ENCODE peak calls at places on chromosomes 2 and 18, in four cellular contexts. One of them, this sample, is unnamed. For H3K36me3, the result is how much of the 10 kb centered on the place peaks cover.

GRCh38 chr2:143736904-143737303 is 607.7 kb downstream of the ARHGAP15 start:
- DNase-seq in HepG2: no peak
- DNase-seq in endothelial cell of umbilical vein: no peak
- DNase-seq in adipocyte: no peak
- DNase-seq in this sample: no peak

GRCh38 chr2:112714836-112715631 is 5.8 kb upstream of the NT5DC4 start:
- DNase-seq in HepG2: no peak
- DNase-seq in endothelial cell of umbilical vein: no peak
- DNase-seq in adipocyte: peak
- DNase-seq in this sample: peak

GRCh38 chr2:72993147-72993546 is 75.8 kb downstream of the EMX1 start:
- DNase-seq in HepG2: peak
- DNase-seq in endothelial cell of umbilical vein: peak
- DNase-seq in adipocyte: peak
- DNase-seq in this sample: no peak

GRCh38 chr2:86274265-86274917 is 63.0 kb downstream of the REEP1 start:
- DNase-seq in HepG2: no peak
- DNase-seq in endothelial cell of umbilical vein: peak
- DNase-seq in adipocyte: no peak
- DNase-seq in this sample: no peak

GRCh38 chr18:74633652-74634352 is 36.1 kb downstream of the ZNF407 start:
- DNase-seq in HepG2: no peak
- DNase-seq in endothelial cell of umbilical vein: no peak
- DNase-seq in adipocyte: no peak
- DNase-seq in this sample: no peak

GRCh38 chr2:68318686-68319396 is 908 bp downstream of the CNRIP1 start:
- DNase-seq in HepG2: no peak
- DNase-seq in endothelial cell of umbilical vein: peak
- DNase-seq in adipocyte: peak
- DNase-seq in this sample: peak

GRCh38 chr2:16301961-16302360 is 361.6 kb downstream of the MYCN start:
- DNase-seq in HepG2: no peak
- DNase-seq in endothelial cell of umbilical vein: no peak
- DNase-seq in adipocyte: no peak
- DNase-seq in this sample: no peak

GRCh38 chr2:101234169-101234938 is 18.3 kb upstream of the CNOT11 start:
- DNase-seq in HepG2: peak
- DNase-seq in endothelial cell of umbilical vein: no peak
- DNase-seq in adipocyte: no peak
- DNase-seq in this sample: no peak

GRCh38 chr2:176581557-176582150 is 312.4 kb downstream of the MTX2 start:
- DNase-seq in HepG2: no peak
- DNase-seq in endothelial cell of umbilical vein: no peak
- DNase-seq in adipocyte: no peak
- DNase-seq in this sample: no peak

GRCh38 chr2:124024491-124025348 is at the start of gene CNTNAP5:
- DNase-seq in HepG2: no peak
- DNase-seq in endothelial cell of umbilical vein: no peak
- DNase-seq in adipocyte: peak
- DNase-seq in this sample: peak

GRCh38 chr2:132037527-132038178 is 124.1 kb downstream of the ANKRD30BL start:
- DNase-seq in HepG2: no peak
- DNase-seq in endothelial cell of umbilical vein: peak
- DNase-seq in adipocyte: peak
- DNase-seq in this sample: peak

GRCh38 chr18:59624384-59624760 is 72.9 kb downstream of the CCBE1 start:
- DNase-seq in HepG2: no peak
- DNase-seq in endothelial cell of umbilical vein: no peak
- DNase-seq in adipocyte: no peak
- DNase-seq in this sample: no peak

GRCh38 chr2:24272161-24272802 is 88.1 kb downstream of the ITSN2 start:
- DNase-seq in HepG2: no peak
- DNase-seq in endothelial cell of umbilical vein: peak
- DNase-seq in adipocyte: no peak
- DNase-seq in this sample: no peak

GRCh38 chr18:30814446-30814845 is 228.1 kb downstream of the DSC3 start:
- DNase-seq in HepG2: no peak
- DNase-seq in endothelial cell of umbilical vein: peak
- DNase-seq in adipocyte: no peak
- DNase-seq in this sample: no peak

GRCh38 chr2:168244318-168244717 is 3.1 kb downstream of the STK39 start:
- DNase-seq in HepG2: peak
- DNase-seq in endothelial cell of umbilical vein: no peak
- DNase-seq in adipocyte: peak
- DNase-seq in this sample: no peak

GRCh38 chr2:42792087-42792582 is 248 bp downstream of the HAAO start:
- DNase-seq in HepG2: no peak
- DNase-seq in endothelial cell of umbilical vein: no peak
- DNase-seq in adipocyte: no peak
- DNase-seq in this sample: no peak

GRCh38 chr2:127052068-127052770 is 54.7 kb downstream of the BIN1 start:
- DNase-seq in HepG2: no peak
- DNase-seq in endothelial cell of umbilical vein: no peak
- DNase-seq in adipocyte: no peak
- DNase-seq in this sample: no peak

GRCh38 chr2:216389565-216389964 is 17.3 kb upstream of the MARCHF4 start:
- DNase-seq in HepG2: no peak
- DNase-seq in endothelial cell of umbilical vein: no peak
- DNase-seq in adipocyte: peak
- DNase-seq in this sample: no peak

GRCh38 chr2:102558463-102558862 is 60.9 kb upstream of the SLC9A2 start:
- DNase-seq in HepG2: no peak
- DNase-seq in endothelial cell of umbilical vein: no peak
- DNase-seq in adipocyte: no peak
- DNase-seq in this sample: no peak

GRCh38 chr2:27369471-27370025 is 590 bp downstream of the EIF2B4 start:
- DNase-seq in HepG2: no peak
- DNase-seq in endothelial cell of umbilical vein: no peak
- DNase-seq in adipocyte: no peak
- DNase-seq in this sample: peak

GRCh38 chr2:169005080-169005598 is 26.0 kb downstream of the ABCB11 start:
- DNase-seq in HepG2: no peak
- DNase-seq in endothelial cell of umbilical vein: no peak
- DNase-seq in adipocyte: no peak
- DNase-seq in this sample: no peak

GRCh38 chr2:239856620-239857285 is 168.4 kb downstream of the NDUFA10 start:
- DNase-seq in HepG2: no peak
- DNase-seq in endothelial cell of umbilical vein: no peak
- DNase-seq in adipocyte: no peak
- DNase-seq in this sample: no peak

GRCh38 chr18:68429809-68430208 is 285.1 kb downstream of the TMX3 start:
- DNase-seq in HepG2: no peak
- DNase-seq in endothelial cell of umbilical vein: peak
- DNase-seq in adipocyte: peak
- DNase-seq in this sample: no peak

GRCh38 chr18:13464432-13465125 is 246.0 kb downstream of the LDLRAD4 start:
- DNase-seq in HepG2: no peak
- DNase-seq in endothelial cell of umbilical vein: peak
- DNase-seq in adipocyte: no peak
- DNase-seq in this sample: peak

GRCh38 chr2:106107509-106108131 is 86.5 kb downstream of the UXS1 start:
- DNase-seq in HepG2: no peak
- DNase-seq in endothelial cell of umbilical vein: no peak
- DNase-seq in adipocyte: peak
- DNase-seq in this sample: no peak

GRCh38 chr2:149077861-149078260 is 39.4 kb downstream of the LYPD6B start:
- DNase-seq in HepG2: no peak
- DNase-seq in endothelial cell of umbilical vein: no peak
- DNase-seq in adipocyte: no peak
- DNase-seq in this sample: no peak

GRCh38 chr2:149080104-149080503 is 41.6 kb downstream of the LYPD6B start:
- DNase-seq in HepG2: no peak
- DNase-seq in endothelial cell of umbilical vein: no peak
- DNase-seq in adipocyte: no peak
- DNase-seq in this sample: no peak

GRCh38 chr2:149075065-149075464 is 36.6 kb downstream of the LYPD6B start:
- DNase-seq in HepG2: no peak
- DNase-seq in endothelial cell of umbilical vein: no peak
- DNase-seq in adipocyte: no peak
- DNase-seq in this sample: no peak

GRCh38 chr2:149076863-149077412 is 38.4 kb downstream of the LYPD6B start:
- DNase-seq in HepG2: no peak
- DNase-seq in endothelial cell of umbilical vein: no peak
- DNase-seq in adipocyte: peak
- DNase-seq in this sample: no peak

DNA sequence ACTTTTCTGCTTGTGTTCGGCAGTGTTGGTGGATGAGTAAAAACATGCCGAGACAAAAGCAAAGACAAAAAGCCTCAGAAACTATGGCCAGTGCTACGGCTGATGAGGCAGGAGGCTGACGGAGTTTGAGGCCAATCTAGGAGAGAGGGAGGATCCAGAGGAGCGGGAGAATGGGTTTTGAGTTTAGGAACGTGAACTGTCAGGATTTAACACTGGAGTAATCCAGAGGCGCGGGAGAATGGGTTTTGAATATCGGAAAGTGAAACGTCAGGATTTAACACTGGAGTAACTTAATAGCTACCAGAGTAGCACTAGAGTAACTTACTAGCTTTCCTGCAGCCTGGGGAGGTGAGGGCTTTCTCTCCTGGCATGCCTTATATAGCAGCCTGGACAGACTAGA is 37.4 kb downstream of the LYPD6B start:
- DNase-seq in HepG2: no peak
- DNase-seq in endothelial cell of umbilical vein: no peak
- DNase-seq in adipocyte: peak
- DNase-seq in this sample: no peak
- H3K4me3 ChIP-seq in HepG2: no peak
- H3K4me3 ChIP-seq in endothelial cell of umbilical vein: no peak
- H3K4me3 ChIP-seq in adipocyte: peak
- H3K4me3 ChIP-seq in this sample: peak

GRCh38 chr2:130231656-130232055 is 33.4 kb upstream of the TUBA3E start:
- DNase-seq in HepG2: no peak
- DNase-seq in endothelial cell of umbilical vein: no peak
- DNase-seq in adipocyte: no peak
- DNase-seq in this sample: no peak
- H3K36me3 ChIP-seq in HepG2: under half
- H3K36me3 ChIP-seq in endothelial cell of umbilical vein: under half
- H3K36me3 ChIP-seq in adipocyte: under half
- H3K36me3 ChIP-seq in this sample: under half

GRCh38 chr2:69997296-69998184 is 36.1 kb upstream of the ASPRV1 start:
- DNase-seq in HepG2: no peak
- DNase-seq in endothelial cell of umbilical vein: no peak
- DNase-seq in adipocyte: no peak
- DNase-seq in this sample: peak
- H3K4me3 ChIP-seq in HepG2: no peak
- H3K4me3 ChIP-seq in endothelial cell of umbilical vein: no peak
- H3K4me3 ChIP-seq in adipocyte: no peak
- H3K4me3 ChIP-seq in this sample: no peak

DNA sequence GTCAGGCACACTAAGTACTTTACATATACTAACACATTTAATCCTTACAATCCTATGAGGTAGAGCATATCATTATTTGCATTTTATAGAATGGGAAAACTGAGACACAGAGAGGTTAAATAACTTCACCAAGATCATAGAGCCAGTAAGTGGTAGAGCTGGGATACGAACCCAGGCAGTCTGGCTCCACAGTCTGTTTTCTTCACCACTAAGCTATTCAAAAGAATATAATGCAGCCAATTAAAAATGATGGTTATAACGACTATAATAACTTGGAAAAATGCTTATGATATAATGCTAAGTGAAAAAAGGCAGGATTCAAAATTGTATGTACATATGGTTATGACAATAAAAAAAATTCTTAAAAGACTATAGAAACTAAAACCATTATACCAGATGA is 7.3 kb downstream of the THOC1 start:
- DNase-seq in HepG2: no peak
- DNase-seq in endothelial cell of umbilical vein: no peak
- DNase-seq in adipocyte: no peak
- DNase-seq in this sample: no peak
- H3K36me3 ChIP-seq in HepG2: half or more
- H3K36me3 ChIP-seq in endothelial cell of umbilical vein: under half
- H3K36me3 ChIP-seq in adipocyte: half or more
- H3K36me3 ChIP-seq in this sample: half or more

GRCh38 chr2:190891370-190891769 is 10.7 kb downstream of the GLS start:
- DNase-seq in HepG2: no peak
- DNase-seq in endothelial cell of umbilical vein: no peak
- DNase-seq in adipocyte: no peak
- DNase-seq in this sample: no peak
- H3K4me3 ChIP-seq in HepG2: no peak
- H3K4me3 ChIP-seq in endothelial cell of umbilical vein: no peak
- H3K4me3 ChIP-seq in adipocyte: peak
- H3K4me3 ChIP-seq in this sample: no peak

GRCh38 chr2:218732761-218733158 is 22.1 kb downstream of the TTLL4 start:
- DNase-seq in HepG2: no peak
- DNase-seq in endothelial cell of umbilical vein: no peak
- DNase-seq in adipocyte: peak
- DNase-seq in this sample: no peak

GRCh38 chr2:218736535-218736934 is 25.9 kb downstream of the TTLL4 start:
- DNase-seq in HepG2: no peak
- DNase-seq in endothelial cell of umbilical vein: no peak
- DNase-seq in adipocyte: no peak
- DNase-seq in this sample: no peak

GRCh38 chr2:218732052-218732760 is 21.6 kb downstream of the TTLL4 start:
- DNase-seq in HepG2: peak
- DNase-seq in endothelial cell of umbilical vein: no peak
- DNase-seq in adipocyte: no peak
- DNase-seq in this sample: no peak

GRCh38 chr2:218734190-218734975 is 23.7 kb downstream of the TTLL4 start:
- DNase-seq in HepG2: peak
- DNase-seq in endothelial cell of umbilical vein: no peak
- DNase-seq in adipocyte: no peak
- DNase-seq in this sample: no peak

GRCh38 chr2:218733615-218734021 is 23.0 kb downstream of the TTLL4 start:
- DNase-seq in HepG2: peak
- DNase-seq in endothelial cell of umbilical vein: no peak
- DNase-seq in adipocyte: peak
- DNase-seq in this sample: peak
- H3K36me3 ChIP-seq in HepG2: under half
- H3K36me3 ChIP-seq in endothelial cell of umbilical vein: under half
- H3K36me3 ChIP-seq in adipocyte: under half
- H3K36me3 ChIP-seq in this sample: under half

This sample was measured in MG63.